ENCODE peak calls at places on chromosomes 13 and 19, in five cellular contexts. K is HTR-8/SVneo, W is GM10248, R is GM18507, Y is hepatic stellate cell. U is an unnamed sample.
A peak's percentile ranks its signal among the peaks of the same experiment; 100 is the strongest.

GRCh38 chr19:6259312-6259861 is 20.4 kb downstream of the MLLT1 start:
- DNase-seq in W (no peak), K (no peak), R (no peak), Y (peak; percentile 67), U (no peak)

GRCh38 chr13:70385852-70386251 is 277.6 kb upstream of the KLHL1 start:
- DNase-seq in R (no peak), K (no peak), Y (no peak), W (no peak), U (no peak)

GRCh38 chr13:112719556-112719955 is 29.7 kb downstream of the ATP11A start:
- DNase-seq in K (no peak), W (no peak), Y (no peak), R (no peak), U (no peak)

GRCh38 chr19:33431986-33432385 is 58.5 kb downstream of the CEBPG start:
- DNase-seq in W (no peak), K (no peak), R (no peak), Y (no peak), U (no peak)

GRCh38 chr13:29503041-29503837 is 92.2 kb downstream of the SLC7A1 start:
- DNase-seq in Y (peak; percentile 66), R (no peak), W (no peak), K (no peak), U (no peak)

GRCh38 chr19:18507021-18507726 is 14.7 kb downstream of the ELL start:
- DNase-seq in W (no peak), Y (no peak), R (no peak), K (no peak), U (no peak)

GRCh38 chr13:31725841-31726240 is 13.5 kb upstream of the RXFP2 start:
- DNase-seq in Y (no peak), K (no peak), R (no peak), W (no peak), U (no peak)

GRCh38 chr13:42807236-42807635 is 25.9 kb downstream of the FAM216B start:
- DNase-seq in R (no peak), W (no peak), Y (no peak), K (no peak), U (no peak)

GRCh38 chr13:106569233-106570095 is 1.5 kb upstream of the ARGLU1 start:
- DNase-seq in Y (no peak), W (no peak), R (no peak), K (no peak), U (no peak)

GRCh38 chr19:4759388-4760284 is 31.9 kb upstream of the FEM1A start:
- DNase-seq in R (peak; percentile 99), K (peak; percentile 97), Y (peak; percentile 98), W (peak; percentile 99), U (peak; percentile 98)

GRCh38 chr13:49814551-49815270 is 22.2 kb upstream of the KPNA3 start:
- DNase-seq in Y (peak; percentile 25), R (no peak), W (no peak), K (no peak), U (no peak)

GRCh38 chr19:4914736-4915501 is 5.6 kb downstream of the UHRF1 start:
- DNase-seq in R (no peak), K (peak; percentile 83), W (peak; percentile 68), Y (peak; percentile 82), U (no peak)

GRCh38 chr19:35755550-35756371 is 1.1 kb downstream of the HSPB6 start:
- DNase-seq in Y (peak; percentile 72), W (peak; percentile 20), R (no peak), K (no peak), U (no peak)